ENCODE peak calls at places on chromosomes 11 and 22, in six cellular contexts. W is PC-3; P is tibial nerve; Q is CD8-positive, alpha-beta T cell; L is right lobe of liver; G is cardiac muscle cell. S is an unnamed sample. For H3K27me3, the result is how much of the 10 kb centered on the place peaks cover.

GRCh38 chr11:76260296-76260695 is 54.0 kb upstream of the WNT11 start:
- DNase-seq in W (no peak), Q (no peak), L (no peak), G (no peak), P (no peak), S (no peak)

GRCh38 chr22:17938484-17938924 is 85.9 kb downstream of the MICAL3 start:
- DNase-seq in P (no peak), L (no peak), W (no peak), G (peak), Q (no peak), S (no peak)

GRCh38 chr11:18771266-18772035 is 20.1 kb downstream of the PTPN5 start:
- DNase-seq in Q (no peak), L (no peak), G (no peak), P (no peak), W (no peak), S (no peak)

GRCh38 chr11:47177229-47177845 is 658 bp upstream of the ARFGAP2 start:
- DNase-seq in G (peak), P (peak), W (peak), Q (peak), L (peak), S (peak)

GRCh38 chr22:35470903-35471321 is 69.7 kb upstream of the RASD2 start:
- DNase-seq in W (no peak), L (no peak), G (no peak), Q (no peak), P (no peak), S (no peak)

GRCh38 chr22:33544707-33545106 is 375.6 kb downstream of the LARGE1 start:
- DNase-seq in L (no peak), W (no peak), G (no peak), Q (no peak), P (no peak), S (no peak)

GRCh38 chr22:46797355-46797754 is 34.9 kb downstream of the TBC1D22A start:
- DNase-seq in Q (no peak), G (peak), P (no peak), W (peak), L (no peak), S (no peak)

GRCh38 chr11:14065153-14065552 is 102.6 kb downstream of the SPON1 start:
- DNase-seq in P (no peak), W (no peak), G (no peak), Q (no peak), L (no peak), S (no peak)

GRCh38 chr22:29757096-29757495 is 9.7 kb downstream of the ZMAT5 start:
- DNase-seq in W (no peak), Q (no peak), P (no peak), L (no peak), G (no peak), S (no peak)

GRCh38 chr22:39027717-39028116 is 6.8 kb downstream of the APOBEC3D start:
- DNase-seq in G (no peak), Q (no peak), L (no peak), P (no peak), W (no peak), S (no peak)

GRCh38 chr11:27291954-27292641 is 70.9 kb downstream of the CCDC34 start:
- DNase-seq in L (peak), Q (no peak), G (no peak), P (no peak), W (no peak), S (no peak)

GRCh38 chr11:30960387-30960992 is 374.3 kb upstream of the MPPED2 start:
- DNase-seq in W (peak), Q (no peak), P (no peak), L (no peak), G (peak), S (no peak)

GRCh38 chr22:45879552-45879949 is 97.4 kb downstream of the WNT7B start:
- DNase-seq in Q (no peak), G (no peak), W (no peak), L (no peak), P (no peak), S (no peak)

GRCh38 chr11:11538277-11538960 is 83.4 kb downstream of the GALNT18 start:
- DNase-seq in Q (no peak), W (no peak), L (no peak), P (no peak), G (peak), S (no peak)

GRCh38 chr11:105937331-105937730 is 84.7 kb downstream of the MSANTD4 start:
- DNase-seq in G (no peak), P (no peak), Q (no peak), W (peak), L (no peak), S (no peak)

GRCh38 chr22:38136607-38137006 is 26.1 kb upstream of the BAIAP2L2 start:
- DNase-seq in W (no peak), Q (no peak), G (no peak), L (no peak), P (no peak), S (no peak)

GRCh38 chr11:122633219-122633829 is 22.2 kb upstream of the UBASH3B start:
- DNase-seq in Q (no peak), L (no peak), P (no peak), G (peak), W (peak), S (no peak)

GRCh38 chr22:47421846-47422245 is 659.4 kb downstream of the TBC1D22A start:
- DNase-seq in Q (no peak), L (no peak), W (no peak), P (no peak), G (no peak), S (no peak)

GRCh38 chr11:109208116-109208515 is 213.9 kb upstream of the C11orf87 start:
- DNase-seq in P (no peak), W (no peak), G (no peak), Q (no peak), L (no peak), S (no peak)

GRCh38 chr11:86724137-86724536 is 51.7 kb upstream of the ME3 start:
- DNase-seq in W (peak), Q (no peak), G (no peak), L (no peak), P (no peak), S (no peak)

GRCh38 chr11:108733479-108734116 is 68.7 kb downstream of the DDX10 start:
- DNase-seq in W (peak), Q (no peak), P (no peak), G (no peak), L (no peak), S (no peak)

GRCh38 chr11:1003159-1003558 is 33.4 kb downstream of the MUC6 start:
- DNase-seq in P (no peak), Q (no peak), L (no peak), W (no peak), G (no peak), S (no peak)

GRCh38 chr11:4087551-4087950 is 7.0 kb upstream of the RRM1 start:
- DNase-seq in Q (no peak), L (no peak), W (peak), G (no peak), P (no peak), S (no peak)

GRCh38 chr11:8168485-8169257 is at the start of gene RIC3:
- DNase-seq in G (peak), P (no peak), Q (peak), W (no peak), L (peak), S (peak)

GRCh38 chr11:2885017-2885675 is 429 bp downstream of the CDKN1C start:
- DNase-seq in Q (peak), G (peak), P (no peak), W (peak), L (peak), S (peak)

GRCh38 chr22:22692707-22693530 is 48.5 kb downstream of the GGTLC2 start:
- DNase-seq in G (no peak), Q (peak), L (peak), W (peak), P (no peak), S (peak)

GRCh38 chr11:26761382-26761781 is 39.5 kb upstream of the SLC5A12 start:
- DNase-seq in W (no peak), L (no peak), Q (no peak), P (no peak), G (no peak), S (no peak)

GRCh38 chr11:12042215-12042676 is 33.8 kb upstream of the DKK3 start:
- DNase-seq in W (peak), P (no peak), L (no peak), G (no peak), Q (no peak), S (no peak)

GRCh38 chr11:2612884-2613571 is 86.8 kb downstream of the KCNQ1OT1 start:
- DNase-seq in W (peak), G (no peak), Q (no peak), L (no peak), P (no peak), S (no peak)

GRCh38 chr11:2219318-2220017 is 47.9 kb upstream of the TH start:
- DNase-seq in W (no peak), G (no peak), L (no peak), P (no peak), Q (no peak), S (no peak)

GRCh38 chr11:34181254-34181653 is 75.8 kb downstream of the NAT10 start:
- DNase-seq in P (no peak), G (no peak), L (no peak), W (no peak), Q (no peak), S (no peak)

GRCh38 chr22:37167176-37167980 is 17.7 kb upstream of the IL2RB start:
- DNase-seq in W (no peak), L (peak), Q (no peak), G (no peak), P (no peak), S (no peak)

GRCh38 chr11:12552677-12553076 is 121.5 kb upstream of the TEAD1 start:
- DNase-seq in Q (no peak), W (no peak), P (no peak), G (no peak), L (no peak), S (no peak)

GRCh38 chr11:115616941-115617340 is 112.7 kb upstream of the CADM1 start:
- DNase-seq in P (no peak), Q (no peak), W (no peak), G (no peak), L (no peak), S (no peak)

GRCh38 chr22:37880668-37881440 is 25.2 kb upstream of the MICALL1 start:
- DNase-seq in W (peak), G (no peak), Q (no peak), L (no peak), P (no peak), S (no peak)

GRCh38 chr11:122491486-122491885 is 164.0 kb upstream of the UBASH3B start:
- DNase-seq in G (no peak), W (no peak), P (no peak), L (no peak), Q (no peak), S (no peak)

GRCh38 chr11:60915250-60915914 is 1.4 kb downstream of the TMEM109 start:
- DNase-seq in W (peak), Q (peak), L (no peak), G (peak), P (peak), S (peak)

GRCh38 chr11:70606248-70606950 is 208.1 kb downstream of the CTTN start:
- DNase-seq in L (no peak), P (no peak), W (no peak), G (no peak), Q (no peak), S (no peak)

GRCh38 chr22:24833881-24834495 is 28.0 kb downstream of the SGSM1 start:
- DNase-seq in G (no peak), P (no peak), W (no peak), L (no peak), Q (no peak), S (no peak)

GRCh38 chr22:19719055-19719482 is 4.3 kb upstream of the GP1BB start:
- DNase-seq in W (no peak), G (peak), P (no peak), Q (no peak), L (no peak), S (no peak)
- H3K27me3 ChIP-seq in W (under half), G (under half), P (under half), Q (under half), L (under half), S (half or more)

GRCh38 chr11:117816846-117817212 is 7.7 kb downstream of the FXYD2 start:
- DNase-seq in G (no peak), L (no peak), Q (no peak), W (no peak), P (no peak), S (no peak)
- H3K27ac ChIP-seq in G (no peak), L (no peak), Q (no peak), W (no peak), P (no peak), S (no peak)

DNA sequence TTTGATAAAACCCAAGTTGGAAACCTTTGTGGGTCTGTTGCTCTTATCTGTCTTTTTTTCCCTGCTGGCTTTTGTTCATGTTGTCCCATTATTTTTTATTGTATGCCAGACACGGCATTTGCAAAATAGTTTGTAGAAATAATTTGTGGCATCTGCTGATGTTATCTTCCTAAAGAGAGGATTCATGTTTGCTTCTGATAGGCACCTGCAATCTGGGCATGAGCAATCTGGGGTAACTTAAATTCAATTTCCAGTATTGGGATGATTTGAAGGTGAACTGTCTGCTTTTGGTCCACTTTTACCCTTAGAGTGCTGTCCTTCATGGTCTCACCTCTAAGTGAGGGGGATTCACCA is 126.9 kb downstream of the CEP164 start:
- DNase-seq in G (no peak), W (no peak), Q (no peak), L (no peak), P (no peak), S (no peak)
- H3K27me3 ChIP-seq in G (under half), W (half or more), Q (under half), L (under half), P (under half), S (under half)

GRCh38 chr22:44147036-44147645 is 33.6 kb upstream of the PARVG start:
- DNase-seq in Q (no peak), G (no peak), L (no peak), W (no peak), P (no peak), S (no peak)

GRCh38 chr22:44144046-44144569 is 36.6 kb upstream of the PARVG start:
- DNase-seq in Q (no peak), L (no peak), G (no peak), P (no peak), W (no peak), S (no peak)

GRCh38 chr22:44147821-44148574 is 32.7 kb upstream of the PARVG start:
- DNase-seq in P (no peak), Q (no peak), L (no peak), W (no peak), G (peak), S (no peak)

GRCh38 chr22:44145544-44145943 is 35.2 kb upstream of the PARVG start:
- DNase-seq in W (no peak), G (peak), L (no peak), P (no peak), Q (no peak), S (no peak)

GRCh38 chr22:44146088-44146861 is 34.5 kb upstream of the PARVG start:
- DNase-seq in L (no peak), P (no peak), Q (no peak), G (no peak), W (no peak), S (no peak)
- H3K27ac ChIP-seq in L (no peak), P (no peak), Q (no peak), G (no peak), W (no peak), S (no peak)